ENCODE peak calls at places on chromosomes 16 and 17, in nine cellular contexts. S is T-helper 1 cell, I is H7, Z is midbrain, P is AG10803, E is neural progenitor cell, G is GM04503, A is tibial nerve, U is left ventricle myocardium inferior. Q is an unnamed sample.

GRCh38 chr16:17395849-17396480 is 74.8 kb downstream of the XYLT1 start:
- DNase-seq in S (no peak), I (no peak), Z (no peak), P (peak; percentile 68), E (no peak), G (no peak), A (no peak), U (no peak), Q (no peak)

GRCh38 chr17:58666858-58667267 is 25.0 kb downstream of the TEX14 start:
- DNase-seq in S (no peak), I (no peak), Z (peak; percentile 27), P (peak; percentile 4), E (no peak), G (no peak), A (peak; percentile 41), U (peak; percentile 66), Q (peak; percentile 18)

GRCh38 chr16:49268667-49269066 is 13.0 kb downstream of the CBLN1 start:
- DNase-seq in S (no peak), I (no peak), Z (no peak), P (no peak), E (no peak), G (no peak), A (no peak), U (no peak), Q (no peak)

GRCh38 chr16:14527411-14528044 is 102.5 kb downstream of the PARN start:
- DNase-seq in S (no peak), I (no peak), Z (no peak), P (peak; percentile 96), E (no peak), G (peak; percentile 77), A (peak; percentile 28), U (no peak), Q (no peak)

GRCh38 chr17:40563371-40564052 is 1.8 kb downstream of the CCR7 start:
- DNase-seq in S (no peak), I (no peak), Z (no peak), P (no peak), E (no peak), G (no peak), A (no peak), U (no peak), Q (peak; percentile 80)

GRCh38 chr16:89179148-89179484 is 7.6 kb downstream of the CDH15 start:
- DNase-seq in S (no peak), I (no peak), Z (no peak), P (no peak), E (no peak), G (no peak), A (no peak), U (no peak), Q (no peak)

GRCh38 chr17:28738680-28739384 is 5.0 kb upstream of the TRAF4 start:
- DNase-seq in S (no peak), I (no peak), Z (no peak), P (no peak), E (no peak), G (no peak), A (no peak), U (no peak), Q (peak; percentile 67)

GRCh38 chr17:82160081-82160480 is 52.6 kb downstream of the CCDC57 start:
- DNase-seq in S (no peak), I (no peak), Z (no peak), P (no peak), E (no peak), G (no peak), A (no peak), U (no peak), Q (no peak)

GRCh38 chr17:76811028-76811427 is 57.2 kb upstream of the MGAT5B start:
- DNase-seq in S (no peak), I (no peak), Z (no peak), P (no peak), E (no peak), G (no peak), A (no peak), U (no peak), Q (no peak)

GRCh38 chr17:19296786-19297778 is 59.9 kb downstream of the EPN2 start:
- DNase-seq in S (no peak), I (no peak), Z (no peak), P (no peak), E (no peak), G (no peak), A (no peak), U (no peak), Q (no peak)

GRCh38 chr17:82051776-82052637 is at the start of the genes GPS1 and RFNG:
- DNase-seq in S (peak; percentile 70), I (peak; percentile 97), Z (peak; percentile 86), P (peak; percentile 47), E (peak; percentile 83), G (no peak), A (peak; percentile 66), U (peak; percentile 84), Q (peak; percentile 84)

GRCh38 chr16:57299009-57299718 is 14.7 kb upstream of the PLLP start:
- DNase-seq in S (peak; percentile 30), I (no peak), Z (peak; percentile 72), P (no peak), E (no peak), G (no peak), A (no peak), U (no peak), Q (peak; percentile 53)

GRCh38 chr16:1413684-1414531 is 596 bp downstream of the UNKL start:
- DNase-seq in S (peak; percentile 38), I (peak; percentile 96), Z (peak; percentile 9), P (peak; percentile 47), E (peak; percentile 80), G (no peak), A (no peak), U (peak; percentile 46), Q (peak; percentile 49)

GRCh38 chr16:10668322-10669045 is 26.2 kb downstream of the TEKT5 start:
- DNase-seq in S (no peak), I (peak; percentile 74), Z (peak; percentile 11), P (peak; percentile 11), E (peak; percentile 76), G (no peak), A (no peak), U (no peak), Q (no peak)

GRCh38 chr17:32958418-32958817 is 30.5 kb downstream of the TMEM98 start:
- DNase-seq in S (no peak), I (no peak), Z (no peak), P (peak; percentile 96), E (no peak), G (peak; percentile 74), A (no peak), U (no peak), Q (no peak)

GRCh38 chr17:42744283-42744805 is 496 bp downstream of the EZH1 start:
- DNase-seq in S (peak; percentile 62), I (no peak), Z (peak; percentile 57), P (peak; percentile 56), E (no peak), G (peak; percentile 17), A (peak; percentile 66), U (peak; percentile 85), Q (peak; percentile 80)

GRCh38 chr16:21950782-21951521 is 2.2 kb upstream of the UQCRC2 start:
- DNase-seq in S (no peak), I (no peak), Z (peak; percentile 29), P (peak; percentile 25), E (peak; percentile 18), G (no peak), A (no peak), U (no peak), Q (peak; percentile 2)

GRCh38 chr17:28567604-28568003 is 3.7 kb downstream of the PIGS start:
- DNase-seq in S (no peak), I (no peak), Z (no peak), P (no peak), E (no peak), G (no peak), A (no peak), U (no peak), Q (no peak)

GRCh38 chr17:50904522-50905459 is 38.6 kb upstream of the TOB1 start:
- DNase-seq in S (no peak), I (peak; percentile 57), Z (peak; percentile 81), P (peak; percentile 25), E (peak; percentile 50), G (no peak), A (peak; percentile 70), U (peak; percentile 41), Q (no peak)

GRCh38 chr16:23670137-23670776 is 8.4 kb upstream of the PLK1 start:
- DNase-seq in S (no peak), I (no peak), Z (no peak), P (peak; percentile 86), E (no peak), G (peak; percentile 72), A (no peak), U (no peak), Q (peak; percentile 27)

GRCh38 chr16:71896688-71897368 is 1.5 kb downstream of the IST1 start:
- DNase-seq in S (no peak), I (no peak), Z (no peak), P (no peak), E (peak; percentile 13), G (no peak), A (no peak), U (no peak), Q (no peak)

GRCh38 chr16:27598921-27599565 is 49.1 kb downstream of the KATNIP start:
- DNase-seq in S (no peak), I (peak; percentile 2), Z (no peak), P (no peak), E (no peak), G (no peak), A (no peak), U (no peak), Q (no peak)

GRCh38 chr17:9839433-9839832 is 13.7 kb downstream of the GLP2R start:
- DNase-seq in S (no peak), I (peak; percentile 66), Z (no peak), P (peak; percentile 22), E (no peak), G (no peak), A (no peak), U (no peak), Q (no peak)

GRCh38 chr16:86142801-86143236 is 243.9 kb downstream of the IRF8 start:
- DNase-seq in S (no peak), I (no peak), Z (no peak), P (no peak), E (no peak), G (peak; percentile 3), A (no peak), U (no peak), Q (no peak)

GRCh38 chr17:55161935-55162555 is 102.7 kb upstream of the HLF start:
- DNase-seq in S (no peak), I (no peak), Z (no peak), P (peak; percentile 76), E (no peak), G (peak; percentile 69), A (no peak), U (no peak), Q (no peak)

GRCh38 chr17:51435641-51436091 is 175.3 kb downstream of the UTP18 start:
- DNase-seq in S (no peak), I (peak; percentile 59), Z (no peak), P (peak; percentile 3), E (peak; percentile 78), G (no peak), A (no peak), U (peak; percentile 20), Q (peak; percentile 55)

GRCh38 chr16:2159052-2159838 is 3.7 kb downstream of the TRAF7 start:
- DNase-seq in S (no peak), I (no peak), Z (peak; percentile 66), P (peak; percentile 65), E (peak; percentile 29), G (no peak), A (peak; percentile 68), U (no peak), Q (no peak)

GRCh38 chr16:7013990-7014389 is 318.7 kb upstream of the RBFOX1 start:
- DNase-seq in S (no peak), I (no peak), Z (no peak), P (no peak), E (peak; percentile 74), G (no peak), A (no peak), U (no peak), Q (no peak)

GRCh38 chr17:39095309-39095686 is 56.1 kb downstream of the PLXDC1 start:
- DNase-seq in S (no peak), I (no peak), Z (no peak), P (peak; percentile 35), E (no peak), G (no peak), A (no peak), U (no peak), Q (no peak)

GRCh38 chr16:79843145-79843544 is 242.6 kb upstream of the MAF start:
- DNase-seq in S (no peak), I (no peak), Z (no peak), P (no peak), E (no peak), G (no peak), A (no peak), U (no peak), Q (no peak)

Q was measured in stimulated activated naive CD4-positive, alpha-beta T cell treated with Interleukin-2 at 50 U/mL for 16 hours.